ENCODE peak calls at places on chromosomes 3 and 15, in six cellular contexts. N, P, Y, L, I and Q are unnamed samples.

GRCh38 chr15:68557469-68558317 is 21.1 kb upstream of the CORO2B start:
- DNase-seq in N (no peak), P (no peak), Y (no peak), L (no peak), I (no peak), Q (no peak)

GRCh38 chr3:70977712-70978111 is 605.8 kb downstream of the FOXP1 start:
- DNase-seq in N (no peak), P (no peak), Y (no peak), L (no peak), I (no peak), Q (no peak)

GRCh38 chr3:149970716-149971402 is at the start of gene PFN2:
- DNase-seq in N (peak; percentile 83), P (peak; percentile 71), Y (peak; percentile 92), L (peak; percentile 67), I (peak; percentile 58), Q (peak; percentile 85)

GRCh38 chr15:63902671-63903035 is 68.9 kb upstream of the HERC1 start:
- DNase-seq in N (no peak), P (no peak), Y (peak; percentile 32), L (no peak), I (no peak), Q (no peak)

GRCh38 chr3:41688595-41689380 is 273.1 kb downstream of the ULK4 start:
- DNase-seq in N (no peak), P (no peak), Y (peak; percentile 79), L (peak; percentile 50), I (no peak), Q (peak; percentile 89)

GRCh38 chr3:32147509-32147908 is 41.1 kb downstream of the GPD1L start:
- DNase-seq in N (no peak), P (no peak), Y (no peak), L (no peak), I (no peak), Q (peak; percentile 51)

GRCh38 chr3:141486735-141487418 is at the start of gene RASA2:
- DNase-seq in N (peak; percentile 67), P (peak; percentile 73), Y (peak; percentile 87), L (peak; percentile 73), I (peak; percentile 77), Q (peak; percentile 47)

GRCh38 chr3:97265237-97266005 is 451.0 kb downstream of the EPHA6 start:
- DNase-seq in N (no peak), P (no peak), Y (no peak), L (no peak), I (no peak), Q (no peak)

GRCh38 chr3:156948402-156949210 is 122.5 kb downstream of the LEKR1 start:
- DNase-seq in N (no peak), P (no peak), Y (no peak), L (no peak), I (no peak), Q (no peak)

GRCh38 chr3:44289882-44290462 is 48.3 kb downstream of the TOPAZ1 start:
- DNase-seq in N (no peak), P (no peak), Y (no peak), L (no peak), I (no peak), Q (no peak)

GRCh38 chr3:62982795-62983455 is 107.7 kb upstream of the CADPS start:
- DNase-seq in N (no peak), P (no peak), Y (no peak), L (no peak), I (no peak), Q (no peak)

GRCh38 chr3:9308298-9308990 is 54.4 kb upstream of the THUMPD3 start:
- DNase-seq in N (no peak), P (no peak), Y (no peak), L (no peak), I (no peak), Q (no peak)

GRCh38 chr3:278300-279064 is 81.9 kb downstream of the CHL1 start:
- DNase-seq in N (no peak), P (no peak), Y (no peak), L (no peak), I (no peak), Q (no peak)

GRCh38 chr3:12478326-12478725 is 6.0 kb upstream of the TSEN2 start:
- DNase-seq in N (no peak), P (no peak), Y (peak; percentile 29), L (no peak), I (no peak), Q (no peak)
- H3K4me1 ChIP-seq in N (peaks cover under 1% of the 10 kb centered on the region), P (peaks cover 16% of the 10 kb centered on the region), Y (peaks cover 5% of the 10 kb centered on the region), L (peaks cover 9% of the 10 kb centered on the region), I (peaks cover 21% of the 10 kb centered on the region), Q (peaks cover 5% of the 10 kb centered on the region)

DNA sequence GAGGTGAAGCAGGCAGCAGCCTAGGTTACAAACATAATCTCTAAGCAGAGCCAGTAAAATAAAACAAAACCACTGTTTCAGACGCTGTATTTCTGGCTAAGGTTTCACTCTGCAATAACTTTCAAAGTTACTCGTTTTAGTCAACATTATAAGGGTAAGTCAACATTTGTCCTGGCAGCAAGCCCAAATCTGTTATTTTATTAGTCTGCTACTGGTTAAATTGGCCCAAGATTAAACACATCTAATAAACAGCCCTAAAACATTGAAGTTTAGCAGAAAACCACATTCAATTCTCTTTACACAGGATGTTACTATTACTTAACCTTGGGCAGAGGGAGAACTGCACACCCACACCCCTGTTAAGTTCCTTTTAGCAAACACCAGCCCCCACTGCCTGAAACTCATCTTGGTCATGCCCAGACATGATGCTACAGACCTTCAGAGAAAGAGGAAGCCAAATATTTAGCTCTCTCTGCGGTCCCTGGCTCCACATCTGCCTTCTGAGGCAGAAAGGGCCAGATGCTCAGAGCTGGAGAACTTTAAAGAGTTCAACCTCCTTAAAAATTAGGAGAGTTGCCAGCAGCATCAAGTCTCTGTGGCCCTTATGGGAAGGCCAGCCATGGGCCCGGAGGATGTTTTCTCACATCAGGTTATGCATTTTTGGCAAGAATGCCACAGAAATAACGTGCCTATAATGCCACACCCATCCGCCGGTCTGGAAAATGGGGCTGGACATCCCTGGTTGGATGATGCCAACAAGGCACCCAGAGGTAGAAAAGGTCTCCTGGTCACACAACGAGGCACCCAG is 17.9 kb downstream of the ARHGEF3 start:
- DNase-seq in N (peak; percentile 23), P (peak; percentile 59), Y (peak; percentile 86), L (peak; percentile 77), I (peak; percentile 52), Q (peak; percentile 88)
- H3K4me3 ChIP-seq in N (no peak overlapping the region), P (no peak overlapping the region), Y (no peak overlapping the region), L (no peak overlapping the region), I (no peak overlapping the region), Q (no peak overlapping the region)

GRCh38 chr3:52874869-52875588 is 22.3 kb downstream of the STIMATE start:
- DNase-seq in N (no peak), P (no peak), Y (no peak), L (no peak), I (no peak), Q (no peak)

GRCh38 chr3:52874160-52874701 is 23.1 kb downstream of the STIMATE start:
- DNase-seq in N (no peak), P (no peak), Y (no peak), L (no peak), I (no peak), Q (no peak)

GRCh38 chr3:52872245-52872644 is 25.1 kb downstream of the STIMATE start:
- DNase-seq in N (no peak), P (no peak), Y (no peak), L (no peak), I (no peak), Q (no peak)

GRCh38 chr3:52871761-52872160 is 25.6 kb downstream of the STIMATE start:
- DNase-seq in N (no peak), P (no peak), Y (no peak), L (no peak), I (no peak), Q (no peak)

GRCh38 chr3:52873433-52874159 is 23.8 kb downstream of the STIMATE start:
- DNase-seq in N (no peak), P (no peak), Y (peak; percentile 65), L (no peak), I (no peak), Q (peak; percentile 86)
- TF ChIP-seq CTCF in N (no peak), P (no peak), Y (no peak), L (peak; percentile 18), I (no peak), Q (no peak)

GRCh38 chr3:58358092-58358491 is 25.4 kb downstream of the PXK start:
- DNase-seq in N (no peak), P (no peak), Y (no peak), L (no peak), I (no peak), Q (no peak)

GRCh38 chr3:58355174-58355573 is 22.5 kb downstream of the PXK start:
- DNase-seq in N (no peak), P (no peak), Y (no peak), L (no peak), I (no peak), Q (no peak)

GRCh38 chr3:58358808-58359207 is 26.1 kb downstream of the PXK start:
- DNase-seq in N (no peak), P (no peak), Y (no peak), L (no peak), I (no peak), Q (no peak)

GRCh38 chr3:58356054-58356453 is 23.4 kb downstream of the PXK start:
- DNase-seq in N (no peak), P (peak; percentile 13), Y (no peak), L (no peak), I (peak; percentile 16), Q (no peak)

GRCh38 chr3:58357402-58357801 is 24.7 kb downstream of the PXK start:
- DNase-seq in N (no peak), P (no peak), Y (no peak), L (no peak), I (no peak), Q (no peak)
- H3K4me1 ChIP-seq in N (peaks cover 17% of the 10 kb centered on the region), P (peaks cover 16% of the 10 kb centered on the region), Y (peaks cover 3% of the 10 kb centered on the region), L (no peaks in the 10 kb centered on the region), I (peaks cover 8% of the 10 kb centered on the region), Q (peaks cover 2% of the 10 kb centered on the region)

GRCh38 chr3:183987014-183987600 is 30.6 kb downstream of the ABCC5 start:
- DNase-seq in N (no peak), P (no peak), Y (no peak), L (peak; percentile 25), I (no peak), Q (no peak)
- H3K4me3 ChIP-seq in N (no peak overlapping the region), P (no peak overlapping the region), Y (no peak overlapping the region), L (no peak overlapping the region), I (no peak overlapping the region), Q (no peak overlapping the region)

GRCh38 chr3:37435572-37435971 is 261.2 kb upstream of the LRRFIP2 start:
- DNase-seq in N (no peak), P (no peak), Y (no peak), L (no peak), I (no peak), Q (no peak)
- TF ChIP-seq CTCF in N (no peak), P (no peak), Y (no peak), L (no peak), I (no peak), Q (no peak)

DNA sequence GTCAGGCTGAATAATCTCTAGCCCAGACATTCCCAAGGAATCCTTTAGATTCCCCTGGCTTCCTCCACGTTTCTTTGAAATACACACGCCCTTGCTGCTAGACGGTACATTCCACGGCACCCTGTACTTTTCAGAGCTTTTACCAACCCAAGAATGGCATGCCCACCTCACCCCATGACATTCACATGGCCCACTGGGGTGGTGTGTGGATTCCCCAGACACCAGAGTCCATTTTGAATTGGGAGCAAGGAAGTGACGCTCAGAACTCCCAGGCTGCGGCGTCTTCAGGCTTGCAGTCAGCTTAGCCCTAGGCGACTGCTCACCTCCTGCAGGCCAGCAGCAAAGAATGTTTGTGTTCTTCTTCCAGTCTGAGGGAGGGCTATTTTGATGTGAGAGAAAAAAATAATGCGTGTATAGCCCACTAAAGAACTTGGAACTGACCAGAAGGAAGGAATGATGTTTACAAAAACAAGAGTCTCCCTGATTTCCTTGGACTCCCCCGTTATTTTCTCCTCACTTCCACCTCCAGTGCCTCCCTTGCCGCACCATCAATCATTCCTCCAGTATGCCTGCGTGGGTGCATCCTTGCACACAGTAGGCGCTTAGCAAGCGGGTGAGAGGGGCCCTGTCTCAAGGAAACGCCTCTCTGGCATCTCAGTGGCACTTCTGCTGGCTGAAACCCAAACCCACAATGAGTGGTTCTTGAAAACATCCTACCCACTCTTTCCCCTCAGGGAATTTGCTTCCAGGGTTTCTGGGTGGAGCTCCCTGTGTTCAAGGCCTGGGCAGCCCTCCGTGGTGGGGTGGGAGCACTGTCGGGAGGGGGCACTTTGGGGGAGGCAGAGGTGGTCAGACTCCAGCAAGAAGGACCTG is 59.9 kb downstream of the SMAD6 start:
- DNase-seq in N (no peak), P (no peak), Y (peak; percentile 57), L (no peak), I (no peak), Q (peak; percentile 55)
- H3K4me1 ChIP-seq in N (peaks cover 12% of the 10 kb centered on the region), P (peaks cover 87% of the 10 kb centered on the region), Y (peaks cover 95% of the 10 kb centered on the region), L (peaks cover 58% of the 10 kb centered on the region), I (peaks cover 96% of the 10 kb centered on the region), Q (peaks cover 35% of the 10 kb centered on the region)